ENCODE peak calls at places on chromosomes 1 and 21, in six cellular contexts. One of them, this sample, is unnamed.

GRCh38 chr21:42539931-42540343 is 26.3 kb downstream of the SLC37A1 start:
- DNase-seq in MM.1S: no peak
- DNase-seq in HCT116: no peak
- DNase-seq in SK-N-SH: no peak
- DNase-seq in GM23248: peak; percentile 6
- DNase-seq in neural progenitor cell: peak; percentile 64
- DNase-seq in this sample: no peak

GRCh38 chr1:206681359-206681758 is 3.3 kb upstream of the MAPKAPK2 start:
- DNase-seq in MM.1S: no peak
- DNase-seq in HCT116: no peak
- DNase-seq in GM23248: no peak
- DNase-seq in neural progenitor cell: no peak
- DNase-seq in SK-N-SH: no peak
- DNase-seq in this sample: no peak

GRCh38 chr1:21449906-21450305 is 10.0 kb downstream of the NBPF3 start:
- DNase-seq in GM23248: no peak
- DNase-seq in MM.1S: no peak
- DNase-seq in HCT116: no peak
- DNase-seq in SK-N-SH: no peak
- DNase-seq in neural progenitor cell: no peak
- DNase-seq in this sample: no peak

GRCh38 chr21:29018540-29018939 is 609 bp downstream of the RWDD2B start:
- DNase-seq in SK-N-SH: peak; percentile 35
- DNase-seq in GM23248: peak; percentile 52
- DNase-seq in MM.1S: no peak
- DNase-seq in neural progenitor cell: no peak
- DNase-seq in HCT116: no peak
- DNase-seq in this sample: peak; percentile 20

GRCh38 chr21:36030581-36031189 is 29.6 kb downstream of the SETD4 start:
- DNase-seq in SK-N-SH: no peak
- DNase-seq in neural progenitor cell: no peak
- DNase-seq in GM23248: peak; percentile 47
- DNase-seq in HCT116: no peak
- DNase-seq in MM.1S: no peak
- DNase-seq in this sample: peak; percentile 11

GRCh38 chr1:13554798-13555197 is 28.8 kb upstream of the PDPN start:
- DNase-seq in GM23248: no peak
- DNase-seq in neural progenitor cell: no peak
- DNase-seq in HCT116: no peak
- DNase-seq in MM.1S: no peak
- DNase-seq in SK-N-SH: no peak
- DNase-seq in this sample: no peak

GRCh38 chr1:17844146-17844826 is 89.2 kb downstream of the ACTL8 start:
- DNase-seq in MM.1S: no peak
- DNase-seq in GM23248: no peak
- DNase-seq in HCT116: no peak
- DNase-seq in SK-N-SH: no peak
- DNase-seq in neural progenitor cell: no peak
- DNase-seq in this sample: no peak

GRCh38 chr1:166471359-166471758 is 304.6 kb upstream of the FAM78B start:
- DNase-seq in HCT116: no peak
- DNase-seq in MM.1S: no peak
- DNase-seq in neural progenitor cell: peak; percentile 12
- DNase-seq in SK-N-SH: no peak
- DNase-seq in GM23248: no peak
- DNase-seq in this sample: no peak

GRCh38 chr1:184052750-184053149 is 1.2 kb downstream of the TSEN15 start:
- DNase-seq in HCT116: no peak
- DNase-seq in neural progenitor cell: no peak
- DNase-seq in MM.1S: no peak
- DNase-seq in GM23248: no peak
- DNase-seq in SK-N-SH: no peak
- DNase-seq in this sample: no peak

GRCh38 chr1:172900359-172900997 is 150.3 kb downstream of the TNFSF18 start:
- DNase-seq in MM.1S: no peak
- DNase-seq in neural progenitor cell: no peak
- DNase-seq in GM23248: no peak
- DNase-seq in HCT116: no peak
- DNase-seq in SK-N-SH: no peak
- DNase-seq in this sample: no peak

GRCh38 chr1:44276006-44276405 is 62.7 kb downstream of the DMAP1 start:
- DNase-seq in SK-N-SH: no peak
- DNase-seq in GM23248: peak; percentile 41
- DNase-seq in MM.1S: no peak
- DNase-seq in HCT116: no peak
- DNase-seq in neural progenitor cell: no peak
- DNase-seq in this sample: no peak

GRCh38 chr21:39107739-39108138 is 75.5 kb downstream of the PSMG1 start:
- DNase-seq in MM.1S: no peak
- DNase-seq in neural progenitor cell: no peak
- DNase-seq in HCT116: no peak
- DNase-seq in GM23248: no peak
- DNase-seq in SK-N-SH: no peak
- DNase-seq in this sample: no peak

GRCh38 chr1:246617768-246618167 is 51.5 kb downstream of the CNST start:
- DNase-seq in neural progenitor cell: no peak
- DNase-seq in HCT116: no peak
- DNase-seq in GM23248: no peak
- DNase-seq in MM.1S: no peak
- DNase-seq in SK-N-SH: no peak
- DNase-seq in this sample: no peak

GRCh38 chr21:24023402-24023801 is 1583.9 kb downstream of the MRPL39 start:
- DNase-seq in SK-N-SH: peak; percentile 19
- DNase-seq in neural progenitor cell: no peak
- DNase-seq in HCT116: no peak
- DNase-seq in MM.1S: no peak
- DNase-seq in GM23248: no peak
- DNase-seq in this sample: peak; percentile 81

GRCh38 chr1:226185153-226186036 is 1.1 kb downstream of the ACBD3 start:
- DNase-seq in neural progenitor cell: no peak
- DNase-seq in GM23248: peak; percentile 75
- DNase-seq in HCT116: no peak
- DNase-seq in MM.1S: no peak
- DNase-seq in SK-N-SH: no peak
- DNase-seq in this sample: peak; percentile 42

GRCh38 chr1:245434285-245434684 is 279.5 kb downstream of the KIF26B start:
- DNase-seq in neural progenitor cell: no peak
- DNase-seq in HCT116: peak; percentile 2
- DNase-seq in SK-N-SH: no peak
- DNase-seq in GM23248: peak; percentile 40
- DNase-seq in MM.1S: no peak
- DNase-seq in this sample: no peak

GRCh38 chr1:172529304-172529703 is 3.6 kb upstream of the SUCO start:
- DNase-seq in SK-N-SH: no peak
- DNase-seq in neural progenitor cell: no peak
- DNase-seq in MM.1S: no peak
- DNase-seq in HCT116: no peak
- DNase-seq in GM23248: no peak
- DNase-seq in this sample: no peak

GRCh38 chr1:210669951-210670350 is 341.2 kb downstream of the HHAT start:
- DNase-seq in MM.1S: no peak
- DNase-seq in GM23248: peak; percentile 15
- DNase-seq in SK-N-SH: no peak
- DNase-seq in HCT116: no peak
- DNase-seq in neural progenitor cell: no peak
- DNase-seq in this sample: no peak

GRCh38 chr21:34569381-34569979 is 45.4 kb downstream of the RCAN1 start:
- DNase-seq in MM.1S: no peak
- DNase-seq in SK-N-SH: no peak
- DNase-seq in neural progenitor cell: no peak
- DNase-seq in GM23248: no peak
- DNase-seq in HCT116: no peak
- DNase-seq in this sample: peak; percentile 5

GRCh38 chr1:1357871-1358432 is 403 bp downstream of the MXRA8 start:
- DNase-seq in HCT116: no peak
- DNase-seq in neural progenitor cell: no peak
- DNase-seq in GM23248: peak; percentile 73
- DNase-seq in SK-N-SH: no peak
- DNase-seq in MM.1S: no peak
- DNase-seq in this sample: no peak

GRCh38 chr1:244352156-244352830 is 99.4 kb downstream of the ADSS2 start:
- DNase-seq in GM23248: no peak
- DNase-seq in SK-N-SH: no peak
- DNase-seq in neural progenitor cell: peak; percentile 52
- DNase-seq in MM.1S: no peak
- DNase-seq in HCT116: no peak
- DNase-seq in this sample: no peak

GRCh38 chr1:71093938-71094337 is 13.1 kb upstream of the ZRANB2 start:
- DNase-seq in neural progenitor cell: no peak
- DNase-seq in HCT116: no peak
- DNase-seq in GM23248: peak; percentile 53
- DNase-seq in SK-N-SH: peak; percentile 15
- DNase-seq in MM.1S: no peak
- DNase-seq in this sample: peak; percentile 53

GRCh38 chr1:10901091-10901893 is 104.8 kb upstream of the CASZ1 start:
- DNase-seq in GM23248: peak; percentile 70
- DNase-seq in HCT116: no peak
- DNase-seq in SK-N-SH: peak; percentile 70
- DNase-seq in neural progenitor cell: no peak
- DNase-seq in MM.1S: no peak
- DNase-seq in this sample: peak; percentile 29

GRCh38 chr1:17485280-17485679 is 45.8 kb upstream of the RCC2 start:
- DNase-seq in neural progenitor cell: peak; percentile 27
- DNase-seq in SK-N-SH: no peak
- DNase-seq in GM23248: no peak
- DNase-seq in HCT116: no peak
- DNase-seq in MM.1S: peak; percentile 37
- DNase-seq in this sample: peak; percentile 50

GRCh38 chr1:225565845-225566244 is 87.1 kb downstream of the ENAH start:
- DNase-seq in HCT116: no peak
- DNase-seq in SK-N-SH: no peak
- DNase-seq in MM.1S: no peak
- DNase-seq in neural progenitor cell: no peak
- DNase-seq in GM23248: peak; percentile 69
- DNase-seq in this sample: no peak

GRCh38 chr1:20278692-20279130 is 12.0 kb upstream of the VWA5B1 start:
- DNase-seq in GM23248: no peak
- DNase-seq in neural progenitor cell: peak; percentile 64
- DNase-seq in HCT116: no peak
- DNase-seq in SK-N-SH: no peak
- DNase-seq in MM.1S: no peak
- DNase-seq in this sample: no peak

GRCh38 chr1:3077081-3077480 is 8.1 kb downstream of the PRDM16 start:
- DNase-seq in GM23248: no peak
- DNase-seq in HCT116: no peak
- DNase-seq in SK-N-SH: no peak
- DNase-seq in MM.1S: no peak
- DNase-seq in neural progenitor cell: no peak
- DNase-seq in this sample: no peak

GRCh38 chr21:22476214-22476613 is 1478.0 kb downstream of the NCAM2 start:
- DNase-seq in GM23248: no peak
- DNase-seq in MM.1S: no peak
- DNase-seq in SK-N-SH: no peak
- DNase-seq in HCT116: no peak
- DNase-seq in neural progenitor cell: no peak
- DNase-seq in this sample: no peak

GRCh38 chr1:234579967-234580366 is 30.0 kb downstream of the IRF2BP2 start:
- DNase-seq in SK-N-SH: no peak
- DNase-seq in MM.1S: no peak
- DNase-seq in HCT116: no peak
- DNase-seq in GM23248: peak; percentile 36
- DNase-seq in neural progenitor cell: no peak
- DNase-seq in this sample: peak; percentile 33

GRCh38 chr1:211705439-211706205 is 30.2 kb upstream of the NEK2 start:
- DNase-seq in neural progenitor cell: no peak
- DNase-seq in MM.1S: no peak
- DNase-seq in GM23248: peak; percentile 48
- DNase-seq in SK-N-SH: no peak
- DNase-seq in HCT116: no peak
- DNase-seq in this sample: peak; percentile 75

GRCh38 chr1:101174722-101175121 is 62.1 kb upstream of the S1PR1 start:
- DNase-seq in MM.1S: no peak
- DNase-seq in GM23248: peak; percentile 93
- DNase-seq in HCT116: no peak
- DNase-seq in SK-N-SH: no peak
- DNase-seq in neural progenitor cell: no peak
- DNase-seq in this sample: peak; percentile 92

GRCh38 chr1:9596419-9597123 is 7.9 kb downstream of the TMEM201 start:
- DNase-seq in HCT116: no peak
- DNase-seq in SK-N-SH: peak; percentile 56
- DNase-seq in GM23248: peak; percentile 10
- DNase-seq in MM.1S: no peak
- DNase-seq in neural progenitor cell: no peak
- DNase-seq in this sample: no peak
- TF ChIP-seq EZH2phosphoT487 in HCT116: no peak
- TF ChIP-seq EZH2phosphoT487 in SK-N-SH: no peak
- TF ChIP-seq EZH2phosphoT487 in GM23248: no peak
- TF ChIP-seq EZH2phosphoT487 in MM.1S: no peak
- TF ChIP-seq EZH2phosphoT487 in neural progenitor cell: no peak
- TF ChIP-seq EZH2phosphoT487 in this sample: no peak

GRCh38 chr1:53198241-53198651 is 1.6 kb downstream of the CPT2 start:
- DNase-seq in SK-N-SH: no peak
- DNase-seq in HCT116: no peak
- DNase-seq in MM.1S: no peak
- DNase-seq in GM23248: peak; percentile 73
- DNase-seq in neural progenitor cell: no peak
- DNase-seq in this sample: no peak
- H3K9ac ChIP-seq in SK-N-SH: no peak overlapping the region
- H3K9ac ChIP-seq in HCT116: peak overlapping the region; percentile 91
- H3K9ac ChIP-seq in MM.1S: no peak overlapping the region
- H3K9ac ChIP-seq in GM23248: peak overlapping the region; percentile 98
- H3K9ac ChIP-seq in neural progenitor cell: peak overlapping the region; percentile 90
- H3K9ac ChIP-seq in this sample: no peak overlapping the region

DNA sequence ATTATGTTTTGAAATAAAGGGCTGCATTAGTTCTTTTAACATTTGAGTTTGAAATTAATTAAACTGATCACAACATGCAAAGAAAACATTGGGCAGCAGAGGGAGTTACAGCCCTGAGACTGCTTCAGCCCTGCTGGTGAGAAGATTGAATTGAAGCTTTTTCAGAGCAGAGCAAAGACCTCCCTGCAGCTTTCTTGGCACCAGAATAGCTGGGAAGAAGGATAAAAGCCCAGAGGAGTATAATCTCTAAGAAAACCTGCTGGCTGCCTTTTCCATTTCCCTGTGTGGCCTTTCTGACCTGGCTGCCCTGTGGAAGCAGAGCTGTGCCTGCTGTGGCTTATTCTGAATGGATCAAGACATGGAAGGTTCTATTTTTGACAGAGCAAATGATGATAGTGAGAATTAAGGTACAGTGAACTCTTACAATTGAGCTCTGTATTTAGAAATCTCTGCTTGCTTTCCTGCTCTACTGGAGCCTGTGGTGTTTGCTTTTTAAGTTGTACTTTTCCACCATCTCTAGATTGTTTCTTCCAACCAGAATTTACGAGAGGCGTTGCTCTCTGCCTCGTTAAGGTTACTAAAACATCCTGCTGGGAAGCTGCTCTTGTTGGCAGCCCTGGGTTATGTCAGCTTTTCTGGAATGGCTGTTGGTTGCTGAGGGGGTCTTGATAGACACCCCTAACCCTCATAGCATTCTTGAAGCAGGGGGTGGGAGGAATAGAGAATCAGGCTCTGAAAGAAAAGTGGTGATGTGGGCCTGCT is 9.9 kb downstream of the SNRPE start:
- DNase-seq in MM.1S: peak; percentile 52
- DNase-seq in SK-N-SH: peak; percentile 70
- DNase-seq in neural progenitor cell: peak; percentile 90
- DNase-seq in HCT116: peak; percentile 62
- DNase-seq in GM23248: peak; percentile 86
- DNase-seq in this sample: peak; percentile 88
- H3K36me3 ChIP-seq in MM.1S: peaks cover 10% of the 10 kb centered on the region
- H3K36me3 ChIP-seq in SK-N-SH: peaks cover 44% of the 10 kb centered on the region
- H3K36me3 ChIP-seq in neural progenitor cell: peaks cover 8% of the 10 kb centered on the region
- H3K36me3 ChIP-seq in HCT116: peaks cover 44% of the 10 kb centered on the region
- H3K36me3 ChIP-seq in GM23248: peaks cover 25% of the 10 kb centered on the region
- H3K36me3 ChIP-seq in this sample: peaks cover 33% of the 10 kb centered on the region

GRCh38 chr1:23599125-23599524 is 39.8 kb upstream of the ID3 start:
- DNase-seq in MM.1S: no peak
- DNase-seq in SK-N-SH: no peak
- DNase-seq in neural progenitor cell: no peak
- DNase-seq in HCT116: no peak
- DNase-seq in GM23248: no peak
- DNase-seq in this sample: no peak
- TF ChIP-seq EZH2phosphoT487 in MM.1S: no peak
- TF ChIP-seq EZH2phosphoT487 in SK-N-SH: no peak
- TF ChIP-seq EZH2phosphoT487 in neural progenitor cell: no peak
- TF ChIP-seq EZH2phosphoT487 in HCT116: no peak
- TF ChIP-seq EZH2phosphoT487 in GM23248: no peak
- TF ChIP-seq EZH2phosphoT487 in this sample: no peak